ENCODE peak calls at places on chromosomes 2 and 18, in seven cellular contexts. R is cardiac muscle cell; G is activated CD8-positive, alpha-beta T cell treated with anti-CD3 and anti-CD28 coated beads for 36 hours; M is heart left ventricle; H is right lobe of liver; W is K562; P is lower lobe of right lung. D is an unnamed sample.

GRCh38 chr18:80107396-80107795 is 1.7 kb upstream of the ADNP2 start:
- DNase-seq in R (no peak), P (no peak), W (no peak), M (no peak), G (no peak), H (no peak), D (no peak)

GRCh38 chr2:172373761-172374160 is 53.6 kb upstream of the ITGA6 start:
- DNase-seq in R (no peak), M (no peak), W (no peak), G (no peak), H (no peak), P (no peak), D (no peak)

GRCh38 chr2:108396845-108397244 is 19.1 kb downstream of the SULT1C4 start:
- DNase-seq in M (no peak), P (no peak), G (peak; percentile 47), W (no peak), R (peak; percentile 63), H (no peak), D (no peak)

GRCh38 chr2:204550738-204551137 is 5.5 kb downstream of the PARD3B start:
- DNase-seq in M (no peak), R (peak; percentile 15), W (no peak), P (no peak), G (no peak), H (no peak), D (no peak)

GRCh38 chr18:43596106-43596712 is 318.9 kb upstream of the SYT4 start:
- DNase-seq in R (peak; percentile 46), M (no peak), P (no peak), H (no peak), W (no peak), G (no peak), D (no peak)

GRCh38 chr2:8457620-8458255 is 224.1 kb upstream of the ID2 start:
- DNase-seq in H (no peak), M (no peak), G (peak; percentile 47), W (no peak), R (no peak), P (no peak), D (no peak)

GRCh38 chr2:240933048-240933965 is 27.2 kb downstream of the CROCC2 start:
- DNase-seq in W (no peak), H (peak; percentile 20), M (peak; percentile 16), R (no peak), P (peak; percentile 41), G (no peak), D (no peak)

GRCh38 chr2:237474931-237475703 is 11.9 kb upstream of the MLPH start:
- DNase-seq in R (peak; percentile 93), H (peak; percentile 82), W (peak; percentile 86), P (peak; percentile 91), G (peak; percentile 75), M (peak; percentile 86), D (peak; percentile 88)

GRCh38 chr2:46801731-46802664 is 113.6 kb downstream of the MCFD2 start:
- DNase-seq in H (no peak), M (no peak), R (no peak), P (no peak), W (no peak), G (no peak), D (no peak)

GRCh38 chr2:223596208-223596607 is 6.0 kb downstream of the SCG2 start:
- DNase-seq in H (no peak), R (no peak), P (no peak), G (no peak), W (no peak), M (no peak), D (no peak)

GRCh38 chr18:9743200-9744016 is 35.3 kb downstream of the RAB31 start:
- DNase-seq in P (no peak), G (no peak), R (peak; percentile 86), W (peak; percentile 69), M (no peak), H (peak; percentile 31), D (no peak)

GRCh38 chr2:133497261-133497893 is 70.9 kb downstream of the NCKAP5 start:
- DNase-seq in H (no peak), M (no peak), G (no peak), W (no peak), P (no peak), R (no peak), D (no peak)

GRCh38 chr18:65938592-65939372 is 188.0 kb downstream of the CDH7 start:
- DNase-seq in G (peak; percentile 53), W (no peak), H (no peak), R (peak; percentile 13), P (no peak), M (no peak), D (peak; percentile 53)

DNA sequence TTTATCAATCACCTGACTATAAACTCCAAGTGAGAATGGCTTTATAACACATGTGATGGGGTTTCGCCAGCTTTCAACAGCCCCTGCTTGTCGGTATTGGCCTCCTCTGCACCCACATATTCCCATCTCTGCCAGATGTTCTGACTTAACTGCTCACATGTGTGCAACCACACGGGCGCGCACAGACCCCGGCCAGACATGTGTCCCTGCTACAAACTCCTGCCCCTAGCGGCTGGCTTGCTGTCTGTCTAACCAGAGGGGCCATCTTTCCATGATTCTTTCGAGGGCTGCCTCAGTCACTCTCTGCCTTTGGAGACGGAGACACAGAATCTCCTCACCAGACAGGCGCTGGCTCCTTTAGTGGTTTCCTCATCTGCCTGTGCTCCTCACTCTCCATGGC is 15.3 kb downstream of the STON1 start:
- DNase-seq in H (no peak), G (no peak), M (no peak), R (no peak), P (no peak), W (peak; percentile 69), D (no peak)
- TF ChIP-seq CTCF in H (no peak), G (no peak), M (no peak), R (no peak), P (no peak), W (peak; percentile 95), D (no peak)

GRCh38 chr18:68734311-68734710 is 19.4 kb upstream of the TMX3 start:
- DNase-seq in R (peak; percentile 10), W (no peak), M (no peak), H (no peak), P (no peak), G (no peak), D (no peak)

GRCh38 chr18:68740966-68741365 is 26.1 kb upstream of the TMX3 start:
- DNase-seq in R (no peak), W (no peak), H (no peak), G (no peak), P (no peak), M (no peak), D (no peak)

GRCh38 chr18:68733693-68734092 is 18.8 kb upstream of the TMX3 start:
- DNase-seq in M (no peak), P (no peak), H (no peak), G (no peak), R (no peak), W (no peak), D (no peak)

GRCh38 chr18:68738572-68738971 is 23.7 kb upstream of the TMX3 start:
- DNase-seq in H (no peak), W (no peak), P (no peak), R (no peak), G (no peak), M (no peak), D (no peak)

DNA sequence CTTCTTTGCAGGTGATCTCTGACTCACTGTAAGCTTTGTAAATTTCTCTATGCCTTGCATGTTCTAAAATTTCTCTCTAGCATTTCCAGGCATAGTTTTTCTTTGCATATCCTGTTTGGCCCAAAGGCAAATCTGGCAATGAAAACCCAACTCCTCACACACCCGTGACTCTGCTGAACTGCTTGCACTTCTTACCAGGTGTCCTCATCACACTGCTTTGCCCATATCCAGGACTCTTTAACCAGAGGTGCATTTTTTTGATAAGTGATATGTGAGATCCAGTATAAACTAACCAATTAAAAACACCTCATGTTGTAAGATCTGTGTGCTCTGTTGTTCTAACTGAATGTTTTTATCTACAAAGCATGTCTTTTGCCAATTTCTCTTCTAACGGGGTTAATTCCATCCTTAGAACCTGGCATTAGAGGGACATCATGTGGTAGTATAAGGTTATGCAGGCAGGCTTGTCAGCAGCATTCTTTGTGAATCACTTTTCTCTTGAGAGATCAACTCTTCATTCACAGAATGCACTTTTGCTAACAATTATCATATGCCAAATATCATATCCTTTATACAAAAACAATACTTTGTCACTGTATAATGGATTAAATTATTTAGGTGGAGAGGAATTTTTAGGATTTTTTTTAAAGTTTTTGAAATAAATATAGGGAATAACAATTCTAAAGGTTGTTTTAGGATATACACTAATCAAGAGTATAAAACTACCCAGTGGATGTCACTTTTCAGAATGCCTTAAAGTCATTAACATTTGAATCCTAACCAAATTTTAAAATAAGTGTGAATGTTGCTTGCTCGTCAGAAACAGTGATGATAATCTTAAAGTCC is 20.8 kb upstream of the TMX3 start:
- DNase-seq in P (no peak), R (peak; percentile 84), H (no peak), W (peak; percentile 23), M (no peak), G (peak; percentile 15), D (no peak)
- TF ChIP-seq CTCF in P (peak; percentile 70), R (peak; percentile 83), H (peak; percentile 76), W (peak; percentile 48), M (peak; percentile 31), G (peak; percentile 78), D (peak; percentile 58)

GRCh38 chr2:225766431-225766830 is 366.9 kb downstream of the NYAP2 start:
- DNase-seq in G (no peak), M (no peak), H (no peak), P (no peak), R (peak; percentile 40), W (no peak), D (no peak)
- TF ChIP-seq CTCF in G (no peak), M (no peak), H (no peak), P (no peak), R (no peak), W (no peak), D (no peak)

GRCh38 chr2:177056540-177056939 is 156.1 kb upstream of the HNRNPA3 start:
- DNase-seq in H (no peak), P (no peak), M (no peak), G (no peak), R (no peak), W (peak; percentile 14), D (peak; percentile 29)
- TF ChIP-seq CTCF in H (no peak), P (no peak), M (no peak), G (no peak), R (no peak), W (peak; percentile 53), D (peak; percentile 25)

GRCh38 chr2:241940329-241940728 is 70.8 kb downstream of the RTP5 start:
- DNase-seq in R (no peak), G (peak; percentile 12), M (no peak), H (no peak), W (peak; percentile 43), P (no peak), D (no peak)
- TF ChIP-seq CTCF in R (peak; percentile 23), G (peak; percentile 38), M (no peak), H (peak; percentile 8), W (peak; percentile 47), P (peak; percentile 17), D (no peak)

GRCh38 chr18:46772396-46772795 is 15.5 kb upstream of the ST8SIA5 start:
- DNase-seq in P (no peak), W (no peak), G (no peak), M (no peak), H (no peak), R (peak; percentile 10), D (no peak)
- TF ChIP-seq CTCF in P (no peak), W (peak; percentile 13), G (no peak), M (no peak), H (no peak), R (no peak), D (no peak)

GRCh38 chr2:60534034-60534393 is 19.4 kb downstream of the BCL11A start:
- DNase-seq in M (no peak), W (no peak), P (no peak), R (no peak), H (no peak), G (no peak), D (no peak)
- TF ChIP-seq CTCF in M (no peak), W (no peak), P (no peak), R (no peak), H (no peak), G (no peak), D (no peak)

GRCh38 chr18:48031011-48031480 is 100.6 kb upstream of the SMAD2 start:
- DNase-seq in M (peak; percentile 60), R (peak; percentile 73), G (peak; percentile 27), P (peak; percentile 45), H (peak; percentile 39), W (peak; percentile 40), D (peak; percentile 59)
- TF ChIP-seq CTCF in M (peak; percentile 71), R (peak; percentile 87), G (peak; percentile 43), P (peak; percentile 73), H (peak; percentile 85), W (peak; percentile 62), D (peak; percentile 37)